ENCODE peak calls at places on chromosomes 16 and 17, in four cellular contexts. P is stomach, H is tibial nerve, A is transverse colon. V is an unnamed sample.

GRCh38 chr17:19242323-19242722 is 5.2 kb downstream of the EPN2 start:
- DNase-seq in P (no peak), H (no peak), A (no peak), V (no peak)

GRCh38 chr17:65029605-65030308 is 26.8 kb downstream of the GNA13 start:
- DNase-seq in P (no peak), H (no peak), A (no peak), V (no peak)

GRCh38 chr16:11597268-11597690 is 10.6 kb upstream of the LITAF start:
- DNase-seq in P (no peak), H (no peak), A (no peak), V (no peak)

GRCh38 chr17:8285270-8286181 is 2.9 kb upstream of the RANGRF start:
- DNase-seq in P (peak; percentile 80), H (no peak), A (no peak), V (no peak)

GRCh38 chr16:79703066-79703465 is 102.5 kb upstream of the MAF start:
- DNase-seq in P (no peak), H (no peak), A (no peak), V (no peak)

GRCh38 chr16:65833171-65833871 is 533.2 kb upstream of the CDH5 start:
- DNase-seq in P (no peak), H (no peak), A (no peak), V (no peak)

GRCh38 chr17:79946352-79947231 is 89.1 kb downstream of the TBC1D16 start:
- DNase-seq in P (no peak), H (no peak), A (no peak), V (no peak)

GRCh38 chr17:22286337-22287041 is 594.2 kb downstream of the KCNJ18 start:
- DNase-seq in P (peak; percentile 24), H (no peak), A (no peak), V (no peak)

GRCh38 chr17:76153202-76153601 is 12.2 kb upstream of the FOXJ1 start:
- DNase-seq in P (no peak), H (no peak), A (no peak), V (no peak)

GRCh38 chr16:82641336-82641984 is 14.7 kb downstream of the CDH13 start:
- DNase-seq in P (no peak), H (no peak), A (no peak), V (no peak)

GRCh38 chr17:36506831-36507230 is 20.4 kb downstream of the ZNHIT3 start:
- DNase-seq in P (no peak), H (no peak), A (no peak), V (no peak)
- H3K36me3 ChIP-seq in P (peaks cover 100% of the 10 kb centered on the region), H (peaks cover 14% of the 10 kb centered on the region), A (no peaks in the 10 kb centered on the region), V (peaks cover 99% of the 10 kb centered on the region)

DNA sequence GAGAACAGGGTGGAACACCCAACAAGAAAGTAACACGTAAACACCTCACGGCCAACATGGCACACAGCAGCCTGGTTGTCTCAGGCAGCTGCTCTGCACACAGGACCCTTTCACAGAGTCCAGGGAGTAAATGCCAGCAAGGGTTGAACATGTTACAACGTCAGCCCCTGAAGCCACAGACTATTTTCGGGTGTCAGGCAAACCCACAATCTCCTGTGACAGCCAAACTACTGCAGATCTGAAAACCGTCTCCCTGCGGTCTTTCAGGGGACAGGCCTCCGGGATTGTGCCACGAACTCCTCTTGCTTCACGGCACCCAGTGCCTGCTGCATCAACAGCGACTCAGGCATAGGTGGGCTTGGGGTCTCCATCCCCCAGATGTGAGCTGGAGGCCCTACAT is 127.7 kb downstream of the XYLT1 start:
- DNase-seq in P (no peak), H (no peak), A (peak; percentile 54), V (no peak)
- TF ChIP-seq EP300 in P (no peak), H (peak; percentile 26), A (no peak), V (no peak)

GRCh38 chr17:38762231-38762630 is 9.7 kb downstream of the PSMB3 start:
- DNase-seq in P (no peak), H (no peak), A (no peak), V (no peak)
- H3K36me3 ChIP-seq in P (peaks cover 100% of the 10 kb centered on the region), H (peaks cover 5% of the 10 kb centered on the region), A (peaks cover 86% of the 10 kb centered on the region), V (peaks cover 90% of the 10 kb centered on the region)

DNA sequence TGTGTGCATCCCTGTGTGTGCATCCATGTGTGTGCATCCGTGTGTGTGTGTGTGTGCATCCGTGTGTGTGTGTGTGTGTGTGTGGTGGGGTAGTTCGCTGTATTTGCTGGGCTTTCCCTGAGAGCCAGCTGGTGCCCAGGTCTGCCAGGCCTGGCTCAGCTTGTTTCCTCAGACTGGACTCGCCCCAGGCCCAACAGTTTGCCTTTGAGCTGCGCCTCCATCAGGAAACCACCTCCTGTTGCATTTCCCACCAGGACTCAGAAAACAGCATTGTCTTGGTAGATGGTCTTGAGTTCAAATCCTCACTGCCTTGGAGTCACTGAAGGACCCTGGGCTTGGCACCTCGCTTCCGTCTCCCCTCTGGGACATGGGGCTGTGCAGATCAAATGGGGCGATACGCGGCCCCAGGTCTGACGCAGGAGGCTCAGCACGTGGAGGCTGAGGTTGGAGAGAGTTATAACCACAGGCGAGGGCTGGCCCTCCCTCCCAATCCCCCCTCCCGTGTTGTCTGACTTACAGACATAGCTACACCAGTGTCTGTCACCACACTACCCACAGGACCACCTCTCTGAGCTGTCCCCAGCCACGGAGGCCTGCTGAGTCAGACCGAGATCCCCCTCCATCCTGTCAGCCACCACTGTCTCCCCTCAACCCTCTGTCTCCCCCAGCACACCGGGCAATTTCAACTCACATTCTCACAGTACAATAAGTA is 4.7 kb downstream of the ITGAE start:
- DNase-seq in P (peak; percentile 48), H (no peak), A (peak; percentile 57), V (no peak)
- TF ChIP-seq EP300 in P (no peak), H (no peak), A (no peak), V (no peak)

DNA sequence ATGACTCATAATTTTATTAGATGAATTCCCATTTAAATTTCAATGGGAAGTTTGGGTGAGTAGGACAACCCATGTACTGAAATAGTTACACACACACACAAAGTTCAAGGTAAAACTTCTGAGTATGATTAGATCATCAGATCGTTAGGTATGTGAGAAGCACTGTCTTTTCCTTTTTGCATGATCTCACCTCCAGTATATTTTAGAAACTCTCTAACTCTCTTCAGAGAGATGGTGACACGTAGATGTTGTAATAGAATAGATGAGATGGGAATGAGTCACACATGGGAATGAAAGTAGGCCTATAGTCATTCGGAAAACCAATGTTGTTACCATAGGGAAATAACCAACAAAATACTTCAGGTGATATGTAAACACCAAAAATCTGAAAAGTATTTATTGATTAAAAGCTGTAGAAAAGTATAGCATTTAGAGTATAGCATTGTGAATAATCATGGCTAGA is 22.2 kb downstream of the KRT23 start:
- DNase-seq in P (no peak), H (no peak), A (no peak), V (no peak)
- H3K36me3 ChIP-seq in P (no peaks in the 10 kb centered on the region), H (no peaks in the 10 kb centered on the region), A (no peaks in the 10 kb centered on the region), V (no peaks in the 10 kb centered on the region)

DNA sequence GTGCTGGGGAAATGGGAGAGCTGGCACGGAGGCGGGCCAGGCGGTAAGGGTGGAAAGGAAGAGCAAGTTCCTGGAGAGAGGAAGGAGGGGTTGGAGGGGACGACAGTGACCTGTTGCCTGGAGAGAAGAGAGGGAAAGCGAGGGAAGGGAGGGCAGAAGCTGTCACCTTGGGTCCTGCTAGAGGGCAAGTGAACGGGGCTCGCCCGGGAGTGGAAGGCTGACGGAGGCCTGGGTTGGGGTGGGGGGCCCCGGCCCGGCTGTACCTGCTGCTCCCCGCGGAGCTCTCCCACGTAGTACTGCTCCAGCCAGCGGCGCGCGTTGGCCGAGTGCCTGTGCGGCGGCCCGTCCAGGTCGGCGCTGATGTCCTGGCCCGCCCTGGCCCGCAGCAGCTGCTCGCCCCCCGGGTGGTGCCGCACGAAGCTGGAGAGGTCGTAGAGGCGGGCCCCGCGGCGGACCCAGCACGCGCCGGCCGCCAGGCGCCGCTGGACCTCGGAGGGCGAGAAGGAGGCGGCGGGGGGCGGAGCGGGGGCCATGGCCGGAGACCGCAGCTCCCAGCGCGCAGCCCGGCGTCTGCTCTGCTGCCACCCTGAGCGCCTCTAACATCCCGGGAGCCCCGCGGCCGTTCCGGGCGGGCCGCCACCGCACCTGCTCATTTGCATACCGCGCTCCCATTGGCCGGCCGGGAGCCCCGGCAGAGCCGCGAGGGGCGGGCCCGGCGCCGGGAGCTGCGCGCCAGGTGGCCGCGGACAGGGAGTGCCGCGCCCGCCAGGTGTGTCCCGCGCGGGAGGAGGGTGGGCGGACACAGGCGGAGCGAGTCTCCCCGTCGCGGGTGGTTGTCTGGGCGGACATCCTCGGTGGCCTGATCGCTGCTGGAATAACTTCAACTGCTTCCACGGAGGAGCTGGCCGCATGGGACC is at the start of gene FA2H:
- DNase-seq in P (peak; percentile 96), H (no peak), A (peak; percentile 93), V (peak; percentile 97)
- TF ChIP-seq EP300 in P (no peak), H (peak; percentile 65), A (no peak), V (no peak)

DNA sequence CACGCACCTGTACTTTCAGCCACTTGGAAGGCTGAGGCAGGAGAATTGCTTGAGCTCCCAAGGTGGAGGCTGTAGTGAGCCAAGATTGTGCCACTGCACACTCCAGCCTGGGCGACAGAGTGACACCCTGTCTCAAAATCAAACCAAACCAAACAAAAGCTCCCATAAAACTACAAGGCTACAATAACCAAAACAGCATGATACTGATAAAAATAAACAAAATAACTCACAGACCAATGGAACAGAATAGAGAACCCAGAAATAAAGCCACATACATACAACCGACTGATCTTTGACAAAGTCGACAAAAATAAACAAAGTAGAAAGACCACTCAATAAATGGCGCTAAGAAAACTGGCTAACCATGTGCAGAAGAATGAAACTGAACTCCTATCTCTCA is 37.2 kb downstream of the BRD7 start:
- DNase-seq in P (no peak), H (no peak), A (no peak), V (no peak)
- H3K36me3 ChIP-seq in P (peaks cover 45% of the 10 kb centered on the region), H (no peaks in the 10 kb centered on the region), A (peaks cover 7% of the 10 kb centered on the region), V (peaks cover 86% of the 10 kb centered on the region)

V was measured in K562.